ENCODE peak calls at places on chromosomes 6 and 20, in eight cellular contexts. S is activated CD4-positive, alpha-beta T cell treated with anti-CD3 and anti-CD28 coated beads, Interleukin-2, amount 10 ng/mL, durations not matched to agents 24 days and 14 days; G is AG08395; E is GM23248; T is mesendoderm; N is germinal center; J is HCT116; K is anterior cingulate cortex. O is an unnamed sample.

GRCh38 chr6:73395875-73396274 is 1.2 kb downstream of the DDX43 start:
- DNase-seq in S (no peak), G (no peak), E (no peak), T (no peak), N (no peak), J (no peak), K (no peak), O (no peak)

GRCh38 chr6:11288065-11288464 is 55.6 kb upstream of the NEDD9 start:
- DNase-seq in S (no peak), G (no peak), E (no peak), T (no peak), N (no peak), J (no peak), K (no peak), O (no peak)

GRCh38 chr20:45647441-45648050 is 16.5 kb upstream of the WFDC9 start:
- DNase-seq in S (no peak), G (no peak), E (no peak), T (no peak), N (no peak), J (no peak), K (no peak), O (no peak)

GRCh38 chr6:71400852-71401251 is 112.2 kb downstream of the OGFRL1 start:
- DNase-seq in S (no peak), G (no peak), E (peak; percentile 34), T (no peak), N (no peak), J (no peak), K (no peak), O (no peak)

GRCh38 chr6:11727995-11728961 is 50.3 kb downstream of the ADTRP start:
- DNase-seq in S (peak; percentile 68), G (no peak), E (no peak), T (no peak), N (no peak), J (no peak), K (no peak), O (no peak)

GRCh38 chr6:143097224-143097795 is 36.6 kb downstream of the AIG1 start:
- DNase-seq in S (peak; percentile 51), G (no peak), E (no peak), T (no peak), N (no peak), J (no peak), K (no peak), O (no peak)

GRCh38 chr6:161318456-161318855 is 44.6 kb upstream of the AGPAT4 start:
- DNase-seq in S (no peak), G (no peak), E (no peak), T (no peak), N (no peak), J (no peak), K (peak; percentile 64), O (peak; percentile 86)

GRCh38 chr20:57959018-57959417 is 249.2 kb upstream of the PMEPA1 start:
- DNase-seq in S (no peak), G (peak; percentile 22), E (peak; percentile 38), T (no peak), N (no peak), J (no peak), K (no peak), O (no peak)

GRCh38 chr20:32963176-32963575 is 41.1 kb downstream of the SUN5 start:
- DNase-seq in S (peak; percentile 55), G (no peak), E (no peak), T (no peak), N (no peak), J (no peak), K (no peak), O (no peak)

GRCh38 chr6:34546551-34547321 is 9.4 kb downstream of the SPDEF start:
- DNase-seq in S (no peak), G (no peak), E (peak; percentile 23), T (no peak), N (no peak), J (no peak), K (peak; percentile 22), O (no peak)

GRCh38 chr6:158185729-158186456 is 17.7 kb downstream of the GTF2H5 start:
- DNase-seq in S (no peak), G (peak; percentile 51), E (peak; percentile 88), T (no peak), N (no peak), J (no peak), K (no peak), O (no peak)

GRCh38 chr6:44043479-44044153 is 83.6 kb downstream of the MRPL14 start:
- DNase-seq in S (no peak), G (no peak), E (no peak), T (peak; percentile 88), N (no peak), J (no peak), K (no peak), O (peak; percentile 63)

GRCh38 chr6:37456816-37457560 is 24.0 kb downstream of the CMTR1 start:
- DNase-seq in S (no peak), G (peak; percentile 92), E (peak; percentile 96), T (no peak), N (no peak), J (no peak), K (peak; percentile 36), O (no peak)

GRCh38 chr20:61371501-61372150 is 119.6 kb downstream of the CDH4 start:
- DNase-seq in S (no peak), G (peak; percentile 6), E (no peak), T (no peak), N (no peak), J (no peak), K (no peak), O (no peak)

GRCh38 chr6:164927288-164928040 is 381.9 kb downstream of the C6orf118 start:
- DNase-seq in S (peak; percentile 82), G (peak; percentile 65), E (peak; percentile 76), T (peak; percentile 61), N (peak; percentile 34), J (peak; percentile 1), K (peak; percentile 74), O (peak; percentile 49)

GRCh38 chr6:50025258-50025657 is 3.5 kb upstream of the DEFB110 start:
- DNase-seq in S (no peak), G (no peak), E (no peak), T (no peak), N (no peak), J (no peak), K (no peak), O (no peak)

GRCh38 chr6:26401389-26401986 is 587 bp upstream of the BTN3A1 start:
- DNase-seq in S (no peak), G (no peak), E (no peak), T (no peak), N (no peak), J (no peak), K (no peak), O (no peak)

GRCh38 chr20:37846573-37846972 is 56.4 kb upstream of the VSTM2L start:
- DNase-seq in S (no peak), G (no peak), E (no peak), T (peak; percentile 58), N (no peak), J (no peak), K (no peak), O (no peak)

GRCh38 chr20:53935353-53936084 is 134.9 kb downstream of the BCAS1 start:
- DNase-seq in S (no peak), G (no peak), E (no peak), T (peak; percentile 76), N (no peak), J (no peak), K (no peak), O (no peak)

GRCh38 chr6:10831609-10832008 is 6.7 kb downstream of the MAK start:
- DNase-seq in S (no peak), G (no peak), E (no peak), T (no peak), N (no peak), J (no peak), K (no peak), O (no peak)

GRCh38 chr20:21571841-21572690 is 58.2 kb upstream of the NKX2-2 start:
- DNase-seq in S (peak; percentile 72), G (peak; percentile 14), E (peak; percentile 37), T (peak; percentile 20), N (peak; percentile 16), J (no peak), K (no peak), O (no peak)

GRCh38 chr6:67358241-67358640 is 1276.8 kb upstream of the ADGRB3 start:
- DNase-seq in S (no peak), G (no peak), E (no peak), T (no peak), N (no peak), J (no peak), K (no peak), O (no peak)

GRCh38 chr6:13807691-13808090 is 6.7 kb downstream of the MCUR1 start:
- DNase-seq in S (no peak), G (no peak), E (peak; percentile 20), T (no peak), N (no peak), J (no peak), K (no peak), O (no peak)

GRCh38 chr20:6333110-6333509 is 210.3 kb upstream of the FERMT1 start:
- DNase-seq in S (no peak), G (no peak), E (no peak), T (peak; percentile 29), N (no peak), J (no peak), K (no peak), O (no peak)

GRCh38 chr6:28943557-28944411 is 20.0 kb upstream of the TRIM27 start:
- DNase-seq in S (peak; percentile 89), G (peak; percentile 65), E (peak; percentile 77), T (peak; percentile 93), N (peak; percentile 16), J (no peak), K (peak; percentile 75), O (no peak)

GRCh38 chr6:76342611-76343160 is 270.2 kb upstream of the IMPG1 start:
- DNase-seq in S (no peak), G (no peak), E (no peak), T (no peak), N (no peak), J (no peak), K (no peak), O (no peak)

GRCh38 chr20:6169251-6169650 is 46.4 kb upstream of the FERMT1 start:
- DNase-seq in S (no peak), G (peak; percentile 3), E (peak; percentile 32), T (peak; percentile 54), N (no peak), J (no peak), K (no peak), O (peak; percentile 29)

GRCh38 chr20:63653974-63654680 is 903 bp upstream of the STMN3 start:
- DNase-seq in S (no peak), G (no peak), E (no peak), T (no peak), N (no peak), J (no peak), K (no peak), O (no peak)

O was measured in COLO829.